ENCODE peak calls at places on chromosomes 11 and 22, in eight cellular contexts. T is naive thymus-derived CD4-positive, alpha-beta T cell; D is activated CD4-positive, alpha-beta T cell treated with anti-CD3 and anti-CD28 coated beads, Interleukin-2, amount 50 U/mL, for 48 hours; Y is amniotic stem cell; I is NCI-H345; K is NCI-H146; E is T-helper 2 cell; L is stimulated activated effector memory CD8-positive, alpha-beta T cell treated with anti-CD3 and anti-CD28 coated beads, Interleukin-12 subunit alpha, Interleukin-12 subunit beta, amount 100 ng/mL, for 72 hours. X is an unnamed sample.
A peak's percentile ranks its signal among the peaks of the same experiment; 100 is the strongest.

GRCh38 chr11:119759324-119759723 is 30.3 kb upstream of the NECTIN1 start:
- DNase-seq in L (no peak), Y (no peak), K (no peak), E (no peak), T (no peak), D (no peak), I (no peak), X (no peak)

GRCh38 chr11:8809185-8809584 is 101.8 kb upstream of the AKIP1 start:
- DNase-seq in I (no peak), L (no peak), E (no peak), D (no peak), Y (no peak), K (no peak), T (no peak), X (no peak)

GRCh38 chr11:123556633-123557032 is 97.8 kb downstream of the SCN3B start:
- DNase-seq in E (no peak), K (no peak), T (no peak), Y (no peak), I (no peak), D (no peak), L (no peak), X (no peak)

GRCh38 chr22:28395920-28396447 is 283.7 kb downstream of the TTC28 start:
- DNase-seq in L (no peak), K (no peak), T (no peak), E (no peak), Y (no peak), I (no peak), D (no peak), X (no peak)

GRCh38 chr11:47060807-47061206 is 115.9 kb downstream of the ARFGAP2 start:
- DNase-seq in L (no peak), E (no peak), I (no peak), T (no peak), D (no peak), Y (no peak), K (no peak), X (no peak)

GRCh38 chr11:62792193-62792575 is 378 bp upstream of the TMEM223 start:
- DNase-seq in D (peak; percentile 34), T (no peak), I (no peak), Y (no peak), E (no peak), K (no peak), L (no peak), X (no peak)

GRCh38 chr11:96155627-96156378 is 187.2 kb downstream of the MAML2 start:
- DNase-seq in K (no peak), E (no peak), I (no peak), Y (peak; percentile 90), L (peak; percentile 34), D (peak; percentile 85), T (no peak), X (no peak)

GRCh38 chr11:37390566-37390965 is 792.5 kb upstream of the RAG2 start:
- DNase-seq in K (no peak), I (no peak), L (no peak), T (no peak), D (no peak), Y (no peak), E (no peak), X (no peak)

GRCh38 chr11:40787243-40787642 is 672.2 kb downstream of the LRRC4C start:
- DNase-seq in K (no peak), L (no peak), I (no peak), Y (no peak), E (no peak), T (no peak), D (no peak), X (no peak)

GRCh38 chr11:45918331-45918941 is 759 bp upstream of the PEX16 start:
- DNase-seq in D (peak; percentile 83), L (peak; percentile 62), E (no peak), K (peak; percentile 82), Y (peak; percentile 37), T (no peak), I (peak; percentile 80), X (peak; percentile 88)

GRCh38 chr11:63489879-63490278 is 1.1 kb downstream of the PLAAT5 start:
- DNase-seq in Y (no peak), D (no peak), K (no peak), T (no peak), L (no peak), I (no peak), E (no peak), X (no peak)

GRCh38 chr11:67119577-67120391 is 721 bp downstream of the KDM2A start:
- DNase-seq in T (peak; percentile 31), L (no peak), Y (no peak), I (peak; percentile 18), E (no peak), K (peak; percentile 40), D (peak; percentile 32), X (no peak)

GRCh38 chr11:69822676-69823494 is 3.7 kb upstream of the FGF3 start:
- DNase-seq in I (no peak), L (no peak), D (no peak), Y (no peak), K (no peak), E (no peak), T (no peak), X (no peak)

GRCh38 chr11:118883368-118884071 is at the start of gene CXCR5:
- DNase-seq in K (no peak), I (no peak), E (no peak), D (peak; percentile 70), L (no peak), Y (no peak), T (no peak), X (no peak)

GRCh38 chr11:101341578-101341977 is 212.0 kb upstream of the PGR start:
- DNase-seq in D (no peak), I (no peak), K (no peak), E (no peak), Y (no peak), T (no peak), L (no peak), X (no peak)

GRCh38 chr11:96001037-96001436 is 77.1 kb upstream of the MTMR2 start:
- DNase-seq in I (no peak), L (no peak), Y (no peak), E (no peak), T (no peak), D (no peak), K (no peak), X (no peak)

GRCh38 chr22:37074537-37074936 is 23.0 kb downstream of the KCTD17 start:
- DNase-seq in K (peak; percentile 28), L (no peak), T (no peak), I (no peak), D (no peak), E (no peak), Y (no peak), X (no peak)

GRCh38 chr11:108895579-108896480 is 231.0 kb downstream of the DDX10 start:
- DNase-seq in D (no peak), Y (no peak), L (no peak), K (no peak), T (no peak), I (no peak), E (no peak), X (no peak)

GRCh38 chr11:73662445-73663157 is 16.2 kb downstream of the PLEKHB1 start:
- DNase-seq in K (no peak), D (no peak), T (no peak), L (no peak), I (no peak), Y (no peak), E (no peak), X (no peak)

GRCh38 chr22:45550416-45550815 is 47.7 kb downstream of the FBLN1 start:
- DNase-seq in K (no peak), L (no peak), E (no peak), D (no peak), T (no peak), I (no peak), Y (no peak), X (no peak)

GRCh38 chr11:65429724-65430405 is 7.3 kb downstream of the NEAT1 start:
- DNase-seq in Y (no peak), L (no peak), D (peak; percentile 68), I (no peak), E (no peak), K (no peak), T (peak; percentile 46), X (no peak)

GRCh38 chr22:37079668-37080171 is 28.2 kb downstream of the KCTD17 start:
- DNase-seq in D (peak; percentile 88), K (no peak), L (peak; percentile 68), Y (no peak), I (no peak), E (peak; percentile 43), T (peak; percentile 89), X (no peak)

GRCh38 chr22:38949889-38950405 is 7.5 kb upstream of the APOBEC3A start:
- DNase-seq in E (no peak), K (no peak), D (no peak), Y (no peak), L (no peak), I (no peak), T (no peak), X (no peak)

GRCh38 chr11:420054-420910 is 5.5 kb upstream of the SIGIRR start:
- DNase-seq in Y (no peak), T (no peak), K (no peak), I (no peak), L (no peak), D (no peak), E (no peak), X (no peak)

GRCh38 chr11:95977534-95978174 is 53.7 kb upstream of the MTMR2 start:
- DNase-seq in L (no peak), D (no peak), T (no peak), E (no peak), I (no peak), Y (no peak), K (no peak), X (no peak)

GRCh38 chr22:31055322-31056159 is 25.6 kb upstream of the SMTN start:
- DNase-seq in K (peak; percentile 28), Y (peak; percentile 84), E (no peak), D (no peak), T (no peak), L (no peak), I (peak; percentile 7), X (no peak)

X was measured in NCI-H1105.